ENCODE peak calls at places on chromosome 5, in five cellular contexts. B is sciatic nerve; C is activated gamma-delta T cell treated with anti-CD3 and anti-CD28 coated beads, Interleukin-2, amount 50 U/mL, for 16 hours; Z is progenitor cell of endocrine pancreas; W is NCI-H1417. D is an unnamed sample.

GRCh38 chr5:111641533-111642230 is 115.3 kb downstream of the NREP start:
- DNase-seq in C (no peak), B (no peak), W (no peak), Z (no peak), D (no peak)

GRCh38 chr5:143354025-143354424 is 49.5 kb downstream of the NR3C1 start:
- DNase-seq in W (no peak), Z (no peak), B (no peak), C (no peak), D (no peak)

GRCh38 chr5:62969409-62970120 is 390.9 kb downstream of the LRRC70 start:
- DNase-seq in B (no peak), W (no peak), C (no peak), Z (no peak), D (no peak)

GRCh38 chr5:121967187-121967586 is 5.4 kb downstream of the SRFBP1 start:
- DNase-seq in B (no peak), C (no peak), W (no peak), Z (no peak), D (no peak)

GRCh38 chr5:159850192-159850573 is 66.1 kb upstream of the ADRA1B start:
- DNase-seq in W (no peak), C (no peak), Z (no peak), B (no peak), D (no peak)

GRCh38 chr5:98934581-98934980 is 5.8 kb upstream of the CHD1 start:
- DNase-seq in W (no peak), C (no peak), B (no peak), Z (no peak), D (no peak)

GRCh38 chr5:37841223-37841622 is 1.4 kb upstream of the GDNF start:
- DNase-seq in Z (no peak), C (no peak), B (no peak), W (no peak), D (no peak)

GRCh38 chr5:55037046-55037771 is 13.2 kb downstream of the GZMK start:
- DNase-seq in B (no peak), Z (no peak), W (no peak), C (peak), D (no peak)

GRCh38 chr5:133050500-133050899 is 1.3 kb upstream of the HSPA4 start:
- DNase-seq in W (no peak), B (no peak), Z (no peak), C (no peak), D (no peak)

GRCh38 chr5:172005708-172006377 is 595 bp downstream of the FBXW11 start:
- DNase-seq in C (peak), Z (peak), B (peak), W (peak), D (peak)

GRCh38 chr5:119458911-119459632 is 6.8 kb downstream of the HSD17B4 start:
- DNase-seq in C (no peak), W (no peak), Z (no peak), B (no peak), D (no peak)

GRCh38 chr5:16531063-16531667 is 65.6 kb upstream of the ZNF622 start:
- DNase-seq in C (no peak), Z (no peak), W (peak), B (no peak), D (no peak)

GRCh38 chr5:172696171-172696849 is 55.2 kb downstream of the NEURL1B start:
- DNase-seq in W (no peak), B (no peak), Z (no peak), C (no peak), D (no peak)

GRCh38 chr5:14590949-14591348 is 9.4 kb downstream of the OTULINL start:
- DNase-seq in W (no peak), B (no peak), Z (no peak), C (no peak), D (no peak)

GRCh38 chr5:150559701-150560100 is 51.8 kb downstream of the NDST1 start:
- DNase-seq in W (no peak), C (no peak), Z (no peak), B (peak), D (no peak)

GRCh38 chr5:146816775-146817387 is 61.7 kb downstream of the PPP2R2B start:
- DNase-seq in B (no peak), Z (no peak), W (no peak), C (no peak), D (no peak)

GRCh38 chr5:79396265-79396664 is 117.7 kb downstream of the HOMER1 start:
- DNase-seq in C (no peak), B (no peak), W (no peak), Z (no peak), D (no peak)

GRCh38 chr5:138725153-138725884 is 27.9 kb upstream of the CTNNA1 start:
- DNase-seq in Z (peak), C (no peak), W (peak), B (peak), D (peak)

GRCh38 chr5:127373858-127374491 is 83.4 kb downstream of the MEGF10 start:
- DNase-seq in B (no peak), Z (no peak), W (no peak), C (no peak), D (no peak)

GRCh38 chr5:54673523-54674225 is 156.1 kb downstream of the SNX18 start:
- DNase-seq in C (peak), Z (no peak), B (no peak), W (no peak), D (no peak)

GRCh38 chr5:122775713-122776084 is 819 bp downstream of the SNX2 start:
- DNase-seq in C (no peak), W (peak), Z (no peak), B (no peak), D (no peak)

GRCh38 chr5:55187370-55187769 is 14.4 kb upstream of the CDC20B start:
- DNase-seq in W (peak), C (no peak), Z (no peak), B (no peak), D (no peak)

GRCh38 chr5:155651-156410 is 35.5 kb upstream of the LRRC14B start:
- DNase-seq in Z (no peak), B (no peak), W (no peak), C (no peak), D (no peak)

GRCh38 chr5:76422175-76422574 is 19.1 kb downstream of the IQGAP2 start:
- DNase-seq in C (no peak), W (no peak), Z (no peak), B (no peak), D (no peak)

GRCh38 chr5:88021141-88021540 is 247.5 kb downstream of the TMEM161B start:
- DNase-seq in Z (no peak), C (no peak), B (no peak), W (no peak), D (no peak)

GRCh38 chr5:149301744-149302380 is 30.2 kb downstream of the AFAP1L1 start:
- DNase-seq in B (no peak), Z (no peak), C (no peak), W (no peak), D (no peak)

GRCh38 chr5:54180616-54181015 is 129.8 kb downstream of the ARL15 start:
- DNase-seq in B (no peak), Z (no peak), W (no peak), C (no peak), D (no peak)

GRCh38 chr5:72291601-72292000 is 28.4 kb downstream of the MRPS27 start:
- DNase-seq in C (no peak), W (no peak), Z (no peak), B (no peak), D (no peak)

GRCh38 chr5:19886123-19886921 is 101.7 kb downstream of the CDH18 start:
- DNase-seq in Z (no peak), B (no peak), C (no peak), W (peak), D (no peak)

GRCh38 chr5:139524446-139524845 is 36.7 kb upstream of the UBE2D2 start:
- DNase-seq in Z (no peak), W (no peak), B (no peak), C (no peak), D (no peak)